ENCODE peak calls at places on chromosomes 5 and 9, in seven cellular contexts. C is neural crest cell; U is anterior cingulate cortex; A is ecto neural progenitor cell; K is central memory CD4-positive, alpha-beta T cell; W is germinal center; Q is AG04449. O is an unnamed sample.

GRCh38 chr9:88339322-88339721 is 48.9 kb upstream of the SPIN1 start:
- DNase-seq in C (no peak), Q (no peak), A (no peak), K (no peak), U (no peak), W (no peak), O (no peak)

GRCh38 chr5:98839469-98840383 is 66.3 kb downstream of the RGMB start:
- DNase-seq in K (no peak), Q (no peak), W (peak; percentile 6), A (no peak), C (no peak), U (no peak), O (no peak)

GRCh38 chr9:36923025-36923625 is 110.9 kb downstream of the PAX5 start:
- DNase-seq in Q (no peak), K (no peak), C (no peak), W (no peak), U (no peak), A (no peak), O (no peak)

GRCh38 chr9:137311971-137312851 is 10.1 kb upstream of the NRARP start:
- DNase-seq in W (no peak), U (no peak), K (no peak), C (no peak), A (no peak), Q (no peak), O (no peak)

GRCh38 chr9:120510816-120511215 is 69.2 kb downstream of the CDK5RAP2 start:
- DNase-seq in C (no peak), K (no peak), U (no peak), Q (no peak), W (no peak), A (no peak), O (no peak)

GRCh38 chr5:82812575-82812974 is 264.6 kb downstream of the TMEM167A start:
- DNase-seq in C (no peak), W (no peak), Q (no peak), A (no peak), K (no peak), U (no peak), O (no peak)

GRCh38 chr9:34896112-34896511 is 62.0 kb upstream of the PHF24 start:
- DNase-seq in Q (no peak), C (no peak), U (no peak), K (no peak), A (no peak), W (no peak), O (no peak)

GRCh38 chr9:70113403-70114022 is 69.9 kb downstream of the MAMDC2 start:
- DNase-seq in K (no peak), U (peak; percentile 7), W (peak; percentile 50), A (peak; percentile 55), C (peak; percentile 32), Q (no peak), O (peak; percentile 66)

GRCh38 chr9:129164246-129164930 is 13.7 kb downstream of the IER5L start:
- DNase-seq in U (no peak), K (no peak), A (no peak), W (no peak), C (no peak), Q (no peak), O (no peak)

GRCh38 chr9:125511780-125512179 is 195.2 kb downstream of the MAPKAP1 start:
- DNase-seq in A (no peak), Q (no peak), W (no peak), K (no peak), C (no peak), U (no peak), O (no peak)

GRCh38 chr9:112784020-112784788 is 33.6 kb downstream of the SNX30 start:
- DNase-seq in U (no peak), W (no peak), A (no peak), Q (no peak), K (no peak), C (peak; percentile 11), O (peak; percentile 36)

GRCh38 chr5:3833566-3833965 is 237.9 kb downstream of the IRX1 start:
- DNase-seq in U (no peak), K (no peak), C (no peak), W (no peak), A (no peak), Q (no peak), O (no peak)

GRCh38 chr9:112751059-112751795 is 667 bp downstream of the SNX30 start:
- DNase-seq in C (peak; percentile 54), W (peak; percentile 79), K (peak; percentile 49), A (peak; percentile 81), U (peak; percentile 43), Q (no peak), O (peak; percentile 89)

GRCh38 chr9:89606567-89607311 is 1.9 kb downstream of the GADD45G start:
- DNase-seq in A (peak; percentile 79), Q (no peak), U (no peak), W (peak; percentile 20), K (peak; percentile 3), C (peak; percentile 18), O (peak; percentile 47)

GRCh38 chr9:78857371-78858225 is 560.7 kb downstream of the PSAT1 start:
- DNase-seq in A (peak; percentile 50), U (no peak), K (no peak), W (no peak), C (peak; percentile 21), Q (no peak), O (no peak)

GRCh38 chr5:92313385-92313784 is 930.3 kb upstream of the ARRDC3 start:
- DNase-seq in A (no peak), U (no peak), W (no peak), K (no peak), Q (no peak), C (no peak), O (no peak)

GRCh38 chr5:10761842-10762165 is 770 bp upstream of the DAP start:
- DNase-seq in U (no peak), C (no peak), Q (no peak), A (no peak), K (no peak), W (no peak), O (no peak)

GRCh38 chr5:147690595-147690994 is 91.9 kb downstream of the JAKMIP2 start:
- DNase-seq in K (no peak), C (no peak), U (no peak), W (no peak), Q (no peak), A (no peak), O (peak; percentile 29)